ENCODE peak calls at places on chromosomes 7 and 10, in nine cellular contexts. One of them, this sample, is unnamed.

GRCh38 chr7:8251195-8251594 is 10.8 kb downstream of the ICA1 start:
- DNase-seq in activated CD4-positive, alpha-beta memory T cell treated with anti-CD3 and anti-CD28 coated beads for 36 hours: no peak
- DNase-seq in mesothelial cell of epicardium: no peak
- DNase-seq in aorta: no peak
- DNase-seq in cardiac muscle cell: no peak
- DNase-seq in fibroblast of gingiva: no peak
- DNase-seq in T-helper 2 cell: no peak
- DNase-seq in iris pigment epithelial cell: no peak
- DNase-seq in NCI-H446: no peak
- DNase-seq in this sample: no peak

GRCh38 chr10:123614888-123615287 is 51.3 kb upstream of the GPR26 start:
- DNase-seq in activated CD4-positive, alpha-beta memory T cell treated with anti-CD3 and anti-CD28 coated beads for 36 hours: peak
- DNase-seq in mesothelial cell of epicardium: peak
- DNase-seq in aorta: peak
- DNase-seq in cardiac muscle cell: peak
- DNase-seq in fibroblast of gingiva: no peak
- DNase-seq in T-helper 2 cell: peak
- DNase-seq in iris pigment epithelial cell: peak
- DNase-seq in NCI-H446: no peak
- DNase-seq in this sample: no peak

GRCh38 chr7:134440476-134440875 is 18.4 kb downstream of the AKR1B1 start:
- DNase-seq in activated CD4-positive, alpha-beta memory T cell treated with anti-CD3 and anti-CD28 coated beads for 36 hours: no peak
- DNase-seq in mesothelial cell of epicardium: no peak
- DNase-seq in aorta: no peak
- DNase-seq in cardiac muscle cell: no peak
- DNase-seq in fibroblast of gingiva: no peak
- DNase-seq in T-helper 2 cell: no peak
- DNase-seq in iris pigment epithelial cell: no peak
- DNase-seq in NCI-H446: no peak
- DNase-seq in this sample: no peak

GRCh38 chr7:15461576-15461975 is 100.2 kb downstream of the AGMO start:
- DNase-seq in activated CD4-positive, alpha-beta memory T cell treated with anti-CD3 and anti-CD28 coated beads for 36 hours: no peak
- DNase-seq in mesothelial cell of epicardium: no peak
- DNase-seq in aorta: no peak
- DNase-seq in cardiac muscle cell: peak
- DNase-seq in fibroblast of gingiva: peak
- DNase-seq in T-helper 2 cell: no peak
- DNase-seq in iris pigment epithelial cell: peak
- DNase-seq in NCI-H446: no peak
- DNase-seq in this sample: no peak

GRCh38 chr10:58818889-58819288 is 306.2 kb downstream of the BICC1 start:
- DNase-seq in activated CD4-positive, alpha-beta memory T cell treated with anti-CD3 and anti-CD28 coated beads for 36 hours: no peak
- DNase-seq in mesothelial cell of epicardium: no peak
- DNase-seq in aorta: no peak
- DNase-seq in cardiac muscle cell: peak
- DNase-seq in fibroblast of gingiva: peak
- DNase-seq in T-helper 2 cell: no peak
- DNase-seq in iris pigment epithelial cell: peak
- DNase-seq in NCI-H446: no peak
- DNase-seq in this sample: no peak

GRCh38 chr7:82294258-82294855 is 149.2 kb downstream of the CACNA2D1 start:
- DNase-seq in activated CD4-positive, alpha-beta memory T cell treated with anti-CD3 and anti-CD28 coated beads for 36 hours: no peak
- DNase-seq in mesothelial cell of epicardium: no peak
- DNase-seq in aorta: no peak
- DNase-seq in cardiac muscle cell: no peak
- DNase-seq in fibroblast of gingiva: peak
- DNase-seq in T-helper 2 cell: no peak
- DNase-seq in iris pigment epithelial cell: peak
- DNase-seq in NCI-H446: no peak
- DNase-seq in this sample: no peak

GRCh38 chr10:106278385-106278784 is 886.1 kb downstream of the SORCS1 start:
- DNase-seq in activated CD4-positive, alpha-beta memory T cell treated with anti-CD3 and anti-CD28 coated beads for 36 hours: no peak
- DNase-seq in mesothelial cell of epicardium: no peak
- DNase-seq in aorta: no peak
- DNase-seq in cardiac muscle cell: peak
- DNase-seq in fibroblast of gingiva: no peak
- DNase-seq in T-helper 2 cell: no peak
- DNase-seq in iris pigment epithelial cell: peak
- DNase-seq in NCI-H446: no peak
- DNase-seq in this sample: no peak

GRCh38 chr7:66720571-66720970 is 20.0 kb upstream of the RABGEF1 start:
- DNase-seq in activated CD4-positive, alpha-beta memory T cell treated with anti-CD3 and anti-CD28 coated beads for 36 hours: no peak
- DNase-seq in mesothelial cell of epicardium: no peak
- DNase-seq in aorta: no peak
- DNase-seq in cardiac muscle cell: no peak
- DNase-seq in fibroblast of gingiva: no peak
- DNase-seq in T-helper 2 cell: no peak
- DNase-seq in iris pigment epithelial cell: no peak
- DNase-seq in NCI-H446: no peak
- DNase-seq in this sample: no peak

GRCh38 chr10:46255696-46256355 is 31.0 kb upstream of the ANTXRL start:
- DNase-seq in activated CD4-positive, alpha-beta memory T cell treated with anti-CD3 and anti-CD28 coated beads for 36 hours: peak
- DNase-seq in mesothelial cell of epicardium: peak
- DNase-seq in aorta: peak
- DNase-seq in cardiac muscle cell: peak
- DNase-seq in fibroblast of gingiva: no peak
- DNase-seq in T-helper 2 cell: peak
- DNase-seq in iris pigment epithelial cell: peak
- DNase-seq in NCI-H446: no peak
- DNase-seq in this sample: peak